ENCODE peak calls at places on chromosome 21, in four cellular contexts. One of them, this sample, is unnamed.

GRCh38 chr21:33801424-33802405 is 113.9 kb downstream of the ATP5PO start:
- DNase-seq in endothelial cell: no peak
- DNase-seq in GM12865: peak; percentile 4
- DNase-seq in GM06990: no peak
- DNase-seq in this sample: no peak

GRCh38 chr21:46199436-46200373 is 15.4 kb upstream of the SPATC1L start:
- DNase-seq in endothelial cell: no peak
- DNase-seq in GM06990: no peak
- DNase-seq in GM12865: no peak
- DNase-seq in this sample: no peak

GRCh38 chr21:34989337-34990151 is 59.6 kb downstream of the RUNX1 start:
- DNase-seq in GM12865: peak; percentile 32
- DNase-seq in GM06990: no peak
- DNase-seq in endothelial cell: no peak
- DNase-seq in this sample: peak; percentile 82

GRCh38 chr21:25970254-25970930 is 200.2 kb downstream of the APP start:
- DNase-seq in GM06990: no peak
- DNase-seq in GM12865: no peak
- DNase-seq in endothelial cell: no peak
- DNase-seq in this sample: no peak

GRCh38 chr21:46295177-46295711 is 9.1 kb downstream of the YBEY start:
- DNase-seq in GM06990: no peak
- DNase-seq in GM12865: no peak
- DNase-seq in endothelial cell: no peak
- DNase-seq in this sample: peak; percentile 39

GRCh38 chr21:25927195-25927880 is 192.6 kb downstream of the GABPA start:
- DNase-seq in GM12865: no peak
- DNase-seq in GM06990: no peak
- DNase-seq in endothelial cell: no peak
- DNase-seq in this sample: no peak

GRCh38 chr21:46188226-46189212 is 4.3 kb upstream of the SPATC1L start:
- DNase-seq in GM06990: no peak
- DNase-seq in GM12865: no peak
- DNase-seq in endothelial cell: no peak
- DNase-seq in this sample: peak; percentile 22

GRCh38 chr21:14523234-14523633 is 22.9 kb downstream of the SAMSN1 start:
- DNase-seq in GM12865: peak; percentile 77
- DNase-seq in GM06990: no peak
- DNase-seq in endothelial cell: no peak
- DNase-seq in this sample: peak; percentile 65

GRCh38 chr21:16851054-16851453 is 661.8 kb upstream of the CXADR start:
- DNase-seq in endothelial cell: no peak
- DNase-seq in GM06990: no peak
- DNase-seq in GM12865: no peak
- DNase-seq in this sample: no peak

GRCh38 chr21:33403128-33403785 is at the start of gene IFNGR2:
- DNase-seq in endothelial cell: peak; percentile 36
- DNase-seq in GM12865: peak; percentile 76
- DNase-seq in GM06990: peak; percentile 70
- DNase-seq in this sample: peak; percentile 32

GRCh38 chr21:38349111-38349746 is 92.4 kb downstream of the KCNJ15 start:
- DNase-seq in GM06990: no peak
- DNase-seq in endothelial cell: no peak
- DNase-seq in GM12865: no peak
- DNase-seq in this sample: peak; percentile 11

GRCh38 chr21:39660191-39660590 is 47.5 kb downstream of the B3GALT5 start:
- DNase-seq in GM12865: no peak
- DNase-seq in GM06990: no peak
- DNase-seq in endothelial cell: no peak
- DNase-seq in this sample: no peak

GRCh38 chr21:17451364-17451869 is 61.4 kb upstream of the CXADR start:
- DNase-seq in endothelial cell: no peak
- DNase-seq in GM12865: no peak
- DNase-seq in GM06990: no peak
- DNase-seq in this sample: no peak

GRCh38 chr21:46064870-46065214 is 33.1 kb upstream of the COL6A2 start:
- DNase-seq in GM06990: no peak
- DNase-seq in endothelial cell: no peak
- DNase-seq in GM12865: no peak
- DNase-seq in this sample: no peak

GRCh38 chr21:16198546-16198945 is 468.8 kb downstream of the USP25 start:
- DNase-seq in GM06990: no peak
- DNase-seq in GM12865: no peak
- DNase-seq in endothelial cell: no peak
- DNase-seq in this sample: no peak

GRCh38 chr21:26147535-26147934 is 23.0 kb downstream of the APP start:
- DNase-seq in endothelial cell: no peak
- DNase-seq in GM06990: no peak
- DNase-seq in GM12865: no peak
- DNase-seq in this sample: no peak

GRCh38 chr21:17003221-17003620 is 509.6 kb upstream of the CXADR start:
- DNase-seq in GM12865: no peak
- DNase-seq in endothelial cell: no peak
- DNase-seq in GM06990: no peak
- DNase-seq in this sample: no peak

GRCh38 chr21:46060596-46061061 is 37.3 kb upstream of the COL6A2 start:
- DNase-seq in endothelial cell: no peak
- DNase-seq in GM06990: no peak
- DNase-seq in GM12865: peak; percentile 12
- DNase-seq in this sample: peak; percentile 69

GRCh38 chr21:21051109-21052055 is 53.2 kb downstream of the NCAM2 start:
- DNase-seq in GM12865: no peak
- DNase-seq in GM06990: no peak
- DNase-seq in endothelial cell: no peak
- DNase-seq in this sample: no peak

GRCh38 chr21:15592957-15593356 is 136.8 kb upstream of the USP25 start:
- DNase-seq in endothelial cell: no peak
- DNase-seq in GM06990: no peak
- DNase-seq in GM12865: no peak
- DNase-seq in this sample: no peak

GRCh38 chr21:35506352-35506751 is 457.2 kb upstream of the RUNX1 start:
- DNase-seq in GM06990: no peak
- DNase-seq in endothelial cell: no peak
- DNase-seq in GM12865: no peak
- DNase-seq in this sample: no peak

DNA sequence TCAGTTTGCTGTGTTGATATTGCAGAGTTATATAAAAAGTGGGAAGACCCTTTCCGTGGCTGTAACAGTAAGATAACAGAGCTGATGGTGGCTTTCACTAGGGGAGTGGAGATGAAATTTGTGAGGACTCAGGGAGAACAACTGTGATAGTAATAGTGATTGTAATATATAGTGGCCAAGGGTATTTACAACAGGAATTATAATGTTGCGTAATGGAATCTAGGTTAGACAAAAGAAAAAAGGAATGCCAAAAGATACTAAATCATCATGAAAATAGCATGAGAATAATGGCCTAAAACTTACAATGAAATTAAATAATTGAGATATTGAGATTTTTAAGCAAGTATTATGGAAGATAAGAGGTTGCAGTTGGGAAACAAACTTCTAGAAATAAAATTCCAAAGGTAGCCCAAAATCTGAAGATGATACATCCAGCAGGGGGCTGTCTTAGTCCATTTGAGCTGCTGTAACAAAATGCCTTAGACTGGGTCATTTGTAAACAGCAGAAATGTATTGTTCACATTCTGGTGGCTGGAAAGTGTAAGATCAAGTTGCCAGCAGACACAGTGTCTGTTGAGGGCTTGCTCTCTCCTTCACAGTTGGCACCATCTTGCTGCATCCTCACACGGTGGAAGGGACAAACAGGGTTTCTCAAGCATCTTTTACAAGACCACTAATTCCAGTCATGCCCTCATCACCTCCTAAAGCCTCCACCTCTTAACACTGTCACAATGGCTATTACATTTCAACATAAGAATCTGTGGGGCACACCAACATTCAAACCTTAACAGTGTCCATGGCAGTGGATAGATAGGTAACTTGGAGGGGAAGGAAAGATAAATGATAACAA is 711.2 kb downstream of the MRPL39 start:
- DNase-seq in GM12865: peak; percentile 60
- DNase-seq in GM06990: peak; percentile 13
- DNase-seq in endothelial cell: peak; percentile 15
- DNase-seq in this sample: no peak
- TF ChIP-seq CTCF in GM12865: peak; percentile 51
- TF ChIP-seq CTCF in GM06990: peak; percentile 49
- TF ChIP-seq CTCF in endothelial cell: no peak
- TF ChIP-seq CTCF in this sample: no peak

GRCh38 chr21:45010096-45010495 is 64.3 kb upstream of the ADARB1 start:
- DNase-seq in GM06990: no peak
- DNase-seq in endothelial cell: no peak
- DNase-seq in GM12865: no peak
- DNase-seq in this sample: no peak
- TF ChIP-seq CTCF in GM06990: no peak
- TF ChIP-seq CTCF in endothelial cell: no peak
- TF ChIP-seq CTCF in GM12865: no peak
- TF ChIP-seq CTCF in this sample: no peak

GRCh38 chr21:37079211-37079824 is 6.3 kb downstream of the TTC3 start:
- DNase-seq in GM12865: peak; percentile 15
- DNase-seq in endothelial cell: no peak
- DNase-seq in GM06990: no peak
- DNase-seq in this sample: peak; percentile 32
- TF ChIP-seq CTCF in GM12865: peak; percentile 21
- TF ChIP-seq CTCF in endothelial cell: peak; percentile 67
- TF ChIP-seq CTCF in GM06990: peak; percentile 50
- TF ChIP-seq CTCF in this sample: peak; percentile 68

DNA sequence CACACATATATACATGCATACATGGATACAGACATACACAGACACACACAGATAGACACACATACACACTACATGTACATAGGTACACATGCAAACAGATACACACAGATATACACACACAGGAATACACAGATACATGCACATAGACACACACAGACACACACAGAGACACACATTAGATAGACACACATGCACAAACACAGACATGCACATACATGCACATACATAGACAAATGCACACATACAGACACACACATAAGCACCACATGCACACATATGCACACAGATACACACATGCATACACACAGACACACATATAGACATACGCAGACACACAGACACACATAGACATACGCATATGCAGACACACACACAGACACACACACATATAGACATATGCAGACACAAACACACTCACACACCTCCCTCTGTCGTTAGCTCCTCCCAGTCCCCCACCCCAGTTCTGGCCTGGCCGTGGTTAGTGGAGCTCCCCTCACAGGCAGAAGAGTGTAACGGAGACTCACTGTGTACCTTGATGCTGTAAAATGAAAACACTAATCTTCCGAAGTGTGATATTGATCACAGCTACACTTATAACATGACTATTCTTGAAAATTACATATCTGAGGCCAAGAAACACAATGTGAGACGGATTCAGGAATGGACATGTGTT is 7.6 kb downstream of the UBASH3A start:
- DNase-seq in endothelial cell: no peak
- DNase-seq in GM06990: no peak
- DNase-seq in GM12865: no peak
- DNase-seq in this sample: peak; percentile 72
- TF ChIP-seq CTCF in endothelial cell: no peak
- TF ChIP-seq CTCF in GM06990: no peak
- TF ChIP-seq CTCF in GM12865: no peak
- TF ChIP-seq CTCF in this sample: peak; percentile 19

GRCh38 chr21:37223804-37224345 is 43.3 kb downstream of the VPS26C start:
- DNase-seq in GM12865: no peak
- DNase-seq in endothelial cell: no peak
- DNase-seq in GM06990: no peak
- DNase-seq in this sample: no peak

GRCh38 chr21:37220981-37221664 is 46.0 kb downstream of the VPS26C start:
- DNase-seq in endothelial cell: peak; percentile 91
- DNase-seq in GM06990: peak; percentile 92
- DNase-seq in GM12865: peak; percentile 98
- DNase-seq in this sample: peak; percentile 98

GRCh38 chr21:37219766-37220432 is 47.2 kb downstream of the VPS26C start:
- DNase-seq in endothelial cell: no peak
- DNase-seq in GM06990: no peak
- DNase-seq in GM12865: no peak
- DNase-seq in this sample: peak; percentile 62

GRCh38 chr21:37224861-37225260 is 42.3 kb downstream of the VPS26C start:
- DNase-seq in endothelial cell: no peak
- DNase-seq in GM06990: no peak
- DNase-seq in GM12865: no peak
- DNase-seq in this sample: peak; percentile 20

DNA sequence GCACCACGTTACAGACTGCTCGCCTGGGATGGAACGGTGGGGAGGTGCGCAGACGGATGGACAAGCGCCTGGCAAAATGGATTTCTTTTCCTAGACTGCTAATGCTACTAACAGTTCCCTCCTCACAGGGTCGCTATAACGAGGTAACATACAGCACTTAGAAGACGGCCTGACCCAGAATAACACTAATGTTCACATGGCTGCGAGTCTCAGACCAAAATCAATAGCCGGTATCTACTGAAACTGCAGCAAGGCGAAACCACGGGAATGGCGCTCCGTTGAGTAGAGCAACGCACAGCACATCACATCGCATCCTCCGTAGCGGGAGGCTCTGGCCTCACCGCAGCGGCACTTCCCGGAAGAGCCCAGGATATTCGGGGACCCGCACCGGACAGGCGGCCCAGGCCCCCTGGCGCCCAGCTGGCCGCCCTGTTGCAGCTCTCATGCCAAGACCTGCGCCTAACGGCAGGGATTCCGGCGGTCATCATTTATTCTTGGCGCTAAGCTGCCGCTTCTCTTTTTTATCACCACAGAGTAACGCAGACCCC is 46.6 kb downstream of the VPS26C start:
- DNase-seq in endothelial cell: peak; percentile 53
- DNase-seq in GM06990: no peak
- DNase-seq in GM12865: no peak
- DNase-seq in this sample: peak; percentile 53
- TF ChIP-seq CTCF in endothelial cell: no peak
- TF ChIP-seq CTCF in GM06990: peak; percentile 7
- TF ChIP-seq CTCF in GM12865: peak; percentile 30
- TF ChIP-seq CTCF in this sample: peak; percentile 5

DNA sequence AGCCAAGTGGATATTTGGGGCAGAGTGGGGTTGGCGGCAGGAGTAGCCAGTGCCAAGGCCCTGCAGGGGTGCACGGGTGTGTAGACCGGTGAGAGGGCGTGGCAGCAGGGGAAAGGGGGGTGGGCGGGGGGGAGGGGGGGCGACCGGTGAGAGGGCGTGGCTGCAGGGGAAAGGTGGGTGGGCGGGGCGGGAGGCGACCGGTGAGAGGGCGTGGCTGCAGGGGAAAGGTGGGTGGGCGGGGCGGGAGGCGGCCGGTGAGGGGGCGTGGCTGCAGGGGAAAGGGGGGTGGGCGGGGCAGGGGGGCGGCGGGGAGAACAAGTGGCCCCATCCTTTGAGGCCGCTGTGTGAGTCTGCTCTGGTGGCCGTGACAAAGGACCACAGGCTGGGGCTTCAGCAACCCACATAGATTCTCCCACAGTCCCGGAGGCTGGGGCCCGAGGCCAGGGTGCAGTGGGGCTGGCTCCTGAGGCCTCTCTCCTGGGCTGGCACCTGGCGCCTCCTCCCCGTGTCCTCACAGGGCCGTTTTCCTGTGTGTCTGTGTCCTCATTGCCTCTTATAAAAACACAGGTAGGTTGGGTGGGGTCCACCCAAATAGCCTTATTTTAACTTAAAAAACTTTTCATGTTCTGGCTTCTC is 25.8 kb downstream of the RRP1 start:
- DNase-seq in GM06990: no peak
- DNase-seq in endothelial cell: no peak
- DNase-seq in GM12865: no peak
- DNase-seq in this sample: no peak
- TF ChIP-seq CTCF in GM06990: no peak
- TF ChIP-seq CTCF in endothelial cell: no peak
- TF ChIP-seq CTCF in GM12865: no peak
- TF ChIP-seq CTCF in this sample: no peak

GRCh38 chr21:36754241-36754881 is 55.4 kb downstream of the SIM2 start:
- DNase-seq in GM06990: no peak
- DNase-seq in GM12865: no peak
- DNase-seq in endothelial cell: no peak
- DNase-seq in this sample: no peak
- TF ChIP-seq CTCF in GM06990: no peak
- TF ChIP-seq CTCF in GM12865: no peak
- TF ChIP-seq CTCF in endothelial cell: no peak
- TF ChIP-seq CTCF in this sample: no peak

This sample was measured in activated CD8-positive, alpha-beta T cell treated with anti-CD3 and anti-CD28 coated beads for 36 hours.